ENCODE peak calls at places on chromosomes 11 and 22, in seven cellular contexts. N, I, D, Y, B, J and F are unnamed samples.

GRCh38 chr22:28063656-28064055 is 144.6 kb upstream of the PITPNB start:
- DNase-seq in N (no peak), I (no peak), D (no peak), Y (no peak), B (no peak), J (no peak), F (no peak)

GRCh38 chr22:33940741-33941140 is 20.5 kb upstream of the LARGE1 start:
- DNase-seq in N (no peak), I (no peak), D (no peak), Y (no peak), B (no peak), J (no peak), F (no peak)

GRCh38 chr22:46056169-46057041 is 79.4 kb upstream of the WNT7B start:
- DNase-seq in N (peak), I (peak), D (peak), Y (no peak), B (no peak), J (no peak), F (no peak)

GRCh38 chr22:35631597-35631996 is 14.5 kb upstream of the MB start:
- DNase-seq in N (no peak), I (peak), D (no peak), Y (peak), B (peak), J (no peak), F (peak)

GRCh38 chr11:68383976-68384501 is 71.6 kb downstream of the LRP5 start:
- DNase-seq in N (no peak), I (peak), D (peak), Y (peak), B (peak), J (peak), F (peak)

GRCh38 chr11:72773291-72773690 is 20.6 kb downstream of the STARD10 start:
- DNase-seq in N (no peak), I (peak), D (peak), Y (no peak), B (no peak), J (no peak), F (peak)

GRCh38 chr11:20208622-20209090 is 48.4 kb upstream of the DBX1 start:
- DNase-seq in N (no peak), I (no peak), D (no peak), Y (peak), B (no peak), J (no peak), F (no peak)

GRCh38 chr11:35045219-35045819 is 93.7 kb upstream of the CD44 start:
- DNase-seq in N (no peak), I (peak), D (no peak), Y (no peak), B (no peak), J (no peak), F (no peak)

GRCh38 chr11:63765688-63766241 is 2.8 kb downstream of the ZFTA start:
- DNase-seq in N (peak), I (peak), D (no peak), Y (peak), B (no peak), J (no peak), F (no peak)

GRCh38 chr11:72598901-72599300 is 75.3 kb downstream of the PDE2A start:
- DNase-seq in N (no peak), I (peak), D (peak), Y (peak), B (no peak), J (peak), F (peak)

GRCh38 chr11:39461065-39461464 is 1998.4 kb downstream of the LRRC4C start:
- DNase-seq in N (no peak), I (no peak), D (no peak), Y (no peak), B (no peak), J (no peak), F (no peak)

GRCh38 chr11:83069441-83070043 is 2.2 kb downstream of the RAB30 start:
- DNase-seq in N (no peak), I (no peak), D (no peak), Y (no peak), B (no peak), J (no peak), F (no peak)

GRCh38 chr11:46036969-46037368 is 84.3 kb downstream of the PHF21A start:
- DNase-seq in N (no peak), I (no peak), D (no peak), Y (no peak), B (no peak), J (no peak), F (no peak)

GRCh38 chr11:32713496-32713895 is 81.0 kb downstream of the CCDC73 start:
- DNase-seq in N (no peak), I (no peak), D (no peak), Y (no peak), B (no peak), J (no peak), F (no peak)

GRCh38 chr11:98227266-98227665 is 793.5 kb upstream of the CNTN5 start:
- DNase-seq in N (no peak), I (no peak), D (no peak), Y (no peak), B (no peak), J (no peak), F (no peak)

GRCh38 chr11:75188671-75189070 is 37.8 kb downstream of the SLCO2B1 start:
- DNase-seq in N (no peak), I (no peak), D (no peak), Y (no peak), B (no peak), J (no peak), F (no peak)

GRCh38 chr11:108027057-108027456 is 18.4 kb downstream of the CUL5 start:
- DNase-seq in N (no peak), I (no peak), D (no peak), Y (no peak), B (no peak), J (no peak), F (no peak)

GRCh38 chr11:114440121-114440860 is 1.0 kb downstream of the REXO2 start:
- DNase-seq in N (no peak), I (no peak), D (no peak), Y (no peak), B (no peak), J (no peak), F (no peak)

GRCh38 chr11:30583505-30584280 is 2.5 kb downstream of the MPPED2 start:
- DNase-seq in N (peak), I (peak), D (peak), Y (no peak), B (no peak), J (peak), F (peak)

GRCh38 chr11:64661146-64661545 is 61.9 kb downstream of the NRXN2 start:
- DNase-seq in N (peak), I (no peak), D (peak), Y (no peak), B (no peak), J (no peak), F (no peak)

GRCh38 chr11:73252577-73253191 is 19.5 kb upstream of the P2RY6 start:
- DNase-seq in N (no peak), I (no peak), D (no peak), Y (no peak), B (peak), J (no peak), F (peak)

GRCh38 chr22:22884010-22884887 is 3.4 kb upstream of the IGLL5 start:
- DNase-seq in N (no peak), I (peak), D (peak), Y (peak), B (peak), J (peak), F (peak)

GRCh38 chr11:117839936-117840813 is 15.6 kb upstream of the FXYD2 start:
- DNase-seq in N (no peak), I (no peak), D (peak), Y (no peak), B (no peak), J (no peak), F (no peak)

GRCh38 chr22:27663812-27664211 is 137.7 kb downstream of the MN1 start:
- DNase-seq in N (no peak), I (no peak), D (no peak), Y (no peak), B (no peak), J (no peak), F (no peak)

GRCh38 chr22:40178417-40179409 is 988 bp downstream of the TNRC6B start:
- DNase-seq in N (peak), I (no peak), D (peak), Y (peak), B (peak), J (no peak), F (peak)

GRCh38 chr11:82988936-82989627 is 82.6 kb downstream of the RAB30 start:
- DNase-seq in N (no peak), I (no peak), D (no peak), Y (peak), B (no peak), J (no peak), F (no peak)

GRCh38 chr22:32661296-32661695 is 140.2 kb upstream of the TIMP3 start:
- DNase-seq in N (peak), I (no peak), D (peak), Y (peak), B (peak), J (no peak), F (no peak)

GRCh38 chr11:88508808-88509581 is 171.5 kb upstream of the CTSC start:
- DNase-seq in N (peak), I (peak), D (peak), Y (peak), B (peak), J (peak), F (no peak)

GRCh38 chr11:3096909-3097395 is 39.7 kb upstream of the CARS1 start:
- DNase-seq in N (no peak), I (no peak), D (no peak), Y (no peak), B (no peak), J (no peak), F (no peak)

GRCh38 chr22:50488886-50489285 is 2.2 kb downstream of the MIOX start:
- DNase-seq in N (no peak), I (no peak), D (no peak), Y (no peak), B (no peak), J (no peak), F (no peak)

GRCh38 chr11:2769779-2770555 is 70.2 kb upstream of the KCNQ1OT1 start:
- DNase-seq in N (peak), I (peak), D (no peak), Y (no peak), B (no peak), J (no peak), F (peak)

GRCh38 chr22:45597460-45598192 is 74.0 kb upstream of the ATXN10 start:
- DNase-seq in N (no peak), I (peak), D (no peak), Y (no peak), B (peak), J (no peak), F (no peak)

GRCh38 chr11:44416776-44417175 is 106.8 kb upstream of the ALX4 start:
- DNase-seq in N (no peak), I (no peak), D (no peak), Y (no peak), B (no peak), J (no peak), F (no peak)

GRCh38 chr11:87265915-87266314 is 228.2 kb downstream of the TMEM135 start:
- DNase-seq in N (no peak), I (no peak), D (no peak), Y (no peak), B (no peak), J (no peak), F (no peak)

GRCh38 chr11:45924036-45924915 is 1.8 kb downstream of the LARGE2 start:
- DNase-seq in N (peak), I (peak), D (peak), Y (no peak), B (no peak), J (no peak), F (no peak)

GRCh38 chr11:6703247-6704063 is 20.3 kb upstream of the MRPL17 start:
- DNase-seq in N (no peak), I (peak), D (peak), Y (peak), B (peak), J (no peak), F (peak)

GRCh38 chr11:129391864-129392263 is 16.2 kb downstream of the BARX2 start:
- DNase-seq in N (no peak), I (no peak), D (no peak), Y (no peak), B (no peak), J (no peak), F (no peak)

GRCh38 chr22:26496456-26496855 is 12.8 kb downstream of the SRRD start:
- DNase-seq in N (no peak), I (no peak), D (no peak), Y (no peak), B (no peak), J (no peak), F (no peak)
- TF ChIP-seq CTCF in N (no peak), I (no peak), D (no peak), Y (no peak), B (no peak), J (no peak), F (no peak)

GRCh38 chr11:126573325-126574076 is 218.0 kb downstream of the ST3GAL4 start:
- DNase-seq in N (no peak), I (no peak), D (no peak), Y (peak), B (no peak), J (no peak), F (peak)
- TF ChIP-seq CTCF in N (no peak), I (no peak), D (no peak), Y (no peak), B (no peak), J (peak), F (peak)

DNA sequence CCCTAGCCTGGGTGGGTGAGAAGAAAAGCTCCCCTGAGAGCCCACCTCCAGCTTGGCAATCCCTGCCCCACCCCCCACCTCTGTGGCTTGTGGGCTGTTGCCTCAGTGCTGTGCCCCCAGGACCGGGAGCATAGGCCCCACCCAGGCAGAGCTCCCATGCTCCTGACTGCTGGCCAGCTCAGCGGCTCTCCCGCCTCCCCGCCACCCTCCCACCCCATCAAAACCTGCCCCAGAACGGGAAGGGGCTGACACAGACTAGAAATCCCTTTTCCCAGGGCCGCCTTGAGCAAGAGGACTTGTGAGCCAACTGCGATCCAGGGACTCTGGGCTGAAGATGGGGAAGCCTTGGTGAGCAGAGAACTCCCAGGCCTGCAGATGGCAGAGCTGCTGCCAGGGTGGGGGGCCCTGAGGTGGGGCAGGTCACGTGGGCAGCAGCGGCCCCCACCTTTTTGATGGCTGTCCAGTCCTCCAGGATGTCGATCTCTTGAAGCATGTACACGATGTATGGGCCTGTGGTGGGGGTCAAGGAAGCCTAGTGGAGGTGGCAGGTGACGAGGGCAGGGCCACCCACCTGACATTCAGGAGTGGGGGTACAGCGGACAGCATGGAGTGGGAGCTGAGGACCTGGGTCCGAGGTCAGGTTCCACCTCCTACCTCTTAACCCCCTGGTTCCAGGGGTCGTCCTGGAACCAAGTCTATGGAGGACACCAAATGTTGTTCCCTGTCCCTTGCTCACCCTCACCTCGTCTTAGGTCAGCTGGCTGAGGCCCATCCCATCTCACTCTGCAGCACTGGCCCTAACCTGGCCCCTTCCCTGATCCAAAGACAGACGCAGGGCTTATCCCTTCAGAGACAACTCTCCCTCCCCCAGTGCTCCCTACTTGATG is 2.3 kb upstream of the RIN1 start:
- DNase-seq in N (peak), I (no peak), D (no peak), Y (no peak), B (no peak), J (no peak), F (peak)
- TF ChIP-seq CTCF in N (no peak), I (no peak), D (no peak), Y (no peak), B (no peak), J (no peak), F (no peak)

DNA sequence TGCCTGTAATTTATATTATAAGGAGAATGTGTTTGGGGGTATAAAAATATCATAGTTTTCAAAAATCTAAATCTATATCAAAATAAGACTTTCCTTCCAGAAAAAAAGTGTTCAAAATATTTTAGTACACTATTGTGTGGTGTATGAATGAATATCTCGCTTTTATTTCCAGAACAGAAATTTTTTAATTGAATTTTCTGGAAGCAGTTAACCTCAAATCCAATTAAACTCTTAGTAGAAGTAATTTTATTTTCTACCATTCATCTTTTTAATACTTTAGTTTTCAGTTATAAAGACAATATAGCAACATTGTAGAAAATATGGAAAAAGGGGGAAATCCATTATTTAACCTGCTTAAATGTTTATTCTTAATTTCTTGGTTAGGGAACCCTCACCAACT is 58.7 kb downstream of the ACER3 start:
- DNase-seq in N (no peak), I (no peak), D (no peak), Y (no peak), B (no peak), J (no peak), F (no peak)
- TF ChIP-seq CTCF in N (peak), I (no peak), D (no peak), Y (no peak), B (no peak), J (no peak), F (no peak)

GRCh38 chr11:19110290-19110689 is 6.7 kb upstream of the ZDHHC13 start:
- DNase-seq in N (no peak), I (peak), D (peak), Y (no peak), B (no peak), J (no peak), F (no peak)
- TF ChIP-seq CTCF in N (no peak), I (no peak), D (peak), Y (no peak), B (no peak), J (no peak), F (no peak)